ENCODE peak calls at places on chromosome 11, in seven cellular contexts. A, X, S, G, K, Q and T are unnamed samples.

GRCh38 chr11:58905141-58905715 is 34.1 kb upstream of the GLYATL1 start:
- DNase-seq in A (no peak), X (peak; percentile 56), S (no peak), G (no peak), K (no peak), Q (peak; percentile 62), T (no peak)

GRCh38 chr11:6319879-6320410 is 356 bp downstream of the CAVIN3 start:
- DNase-seq in A (peak; percentile 42), X (peak; percentile 95), S (no peak), G (no peak), K (no peak), Q (peak; percentile 60), T (no peak)

GRCh38 chr11:122398167-122398566 is 257.4 kb upstream of the UBASH3B start:
- DNase-seq in A (no peak), X (no peak), S (no peak), G (no peak), K (no peak), Q (no peak), T (no peak)

GRCh38 chr11:70203749-70204465 is 811 bp downstream of the FADD start:
- DNase-seq in A (no peak), X (peak; percentile 84), S (peak; percentile 64), G (no peak), K (peak; percentile 83), Q (peak; percentile 40), T (peak; percentile 92)

GRCh38 chr11:113376156-113376555 is 11.4 kb upstream of the ANKK1 start:
- DNase-seq in A (no peak), X (no peak), S (no peak), G (no peak), K (no peak), Q (no peak), T (no peak)

GRCh38 chr11:119901657-119902577 is 172.9 kb upstream of the NECTIN1 start:
- DNase-seq in A (no peak), X (no peak), S (no peak), G (no peak), K (no peak), Q (no peak), T (no peak)

GRCh38 chr11:44600739-44601416 is 35.4 kb downstream of the CD82 start:
- DNase-seq in A (no peak), X (no peak), S (no peak), G (no peak), K (no peak), Q (peak; percentile 41), T (no peak)

GRCh38 chr11:128726464-128727139 is 32.7 kb downstream of the FLI1 start:
- DNase-seq in A (no peak), X (no peak), S (no peak), G (no peak), K (no peak), Q (no peak), T (no peak)

GRCh38 chr11:131686836-131687235 is 316.4 kb downstream of the NTM start:
- DNase-seq in A (no peak), X (no peak), S (no peak), G (no peak), K (no peak), Q (no peak), T (no peak)

GRCh38 chr11:77346906-77347603 is 45.6 kb upstream of the GDPD4 start:
- DNase-seq in A (no peak), X (peak; percentile 48), S (no peak), G (no peak), K (no peak), Q (no peak), T (no peak)